ENCODE peak calls at places on chromosomes 6 and 20, in seven cellular contexts. V is IMR-90; Q is fibroblast of lung; L is colonic mucosa; E is right cardiac atrium; X is CD8-positive, alpha-beta T cell; I is pancreas. Z is an unnamed sample. For H3K4me1, the result is how much of the 10 kb centered on the place peaks cover.

GRCh38 chr6:123808556-123808955 is 4.9 kb downstream of the NKAIN2 start:
- DNase-seq in E (no peak), V (no peak), I (no peak), Q (peak), L (no peak), X (no peak), Z (no peak)

GRCh38 chr20:58223358-58223941 is 5.0 kb downstream of the ANKRD60 start:
- DNase-seq in L (no peak), I (no peak), X (no peak), Q (no peak), E (no peak), V (no peak), Z (no peak)

GRCh38 chr6:93584280-93584679 is 164.9 kb upstream of the EPHA7 start:
- DNase-seq in E (no peak), I (no peak), X (no peak), L (no peak), V (no peak), Q (no peak), Z (no peak)

GRCh38 chr6:155327326-155328073 is 13.2 kb upstream of the TFB1M start:
- DNase-seq in V (peak), E (no peak), X (peak), L (peak), Q (peak), I (no peak), Z (no peak)

GRCh38 chr20:61949714-61950630 is 115.7 kb downstream of the TAF4 start:
- DNase-seq in I (peak), E (peak), Q (no peak), L (no peak), X (no peak), V (no peak), Z (peak)

GRCh38 chr20:49909499-49910339 is 5.6 kb downstream of the SPATA2 start:
- DNase-seq in Q (no peak), V (no peak), I (peak), L (peak), E (no peak), X (no peak), Z (no peak)

GRCh38 chr6:131107166-131107565 is 28.1 kb upstream of the AKAP7 start:
- DNase-seq in E (no peak), I (no peak), X (no peak), V (peak), Q (peak), L (no peak), Z (no peak)

GRCh38 chr6:139482184-139482751 is 107.8 kb upstream of the CITED2 start:
- DNase-seq in L (no peak), X (no peak), E (no peak), Q (peak), V (no peak), I (no peak), Z (no peak)

GRCh38 chr6:133854167-133854632 is 34.7 kb upstream of the TCF21 start:
- DNase-seq in L (no peak), Q (no peak), V (no peak), E (no peak), I (no peak), X (no peak), Z (no peak)

GRCh38 chr20:54048489-54048888 is 21.9 kb downstream of the BCAS1 start:
- DNase-seq in X (no peak), V (no peak), I (no peak), L (no peak), E (no peak), Q (peak), Z (no peak)

GRCh38 chr6:166087246-166087645 is 80.4 kb downstream of the TBXT start:
- DNase-seq in E (no peak), L (no peak), I (no peak), V (no peak), Q (no peak), X (no peak), Z (no peak)

GRCh38 chr20:63471002-63471718 is 1.3 kb downstream of the KCNQ2 start:
- DNase-seq in Q (no peak), E (no peak), V (no peak), I (no peak), X (no peak), L (no peak), Z (no peak)

GRCh38 chr6:167047554-167047953 is 48.4 kb downstream of the CEP43 start:
- DNase-seq in E (peak), L (no peak), I (no peak), X (peak), V (no peak), Q (no peak), Z (no peak)

GRCh38 chr20:50427740-50428462 is 82.3 kb upstream of the PTPN1 start:
- DNase-seq in X (no peak), Q (peak), L (no peak), E (no peak), V (no peak), I (no peak), Z (peak)

GRCh38 chr6:129936329-129937165 is 75.4 kb upstream of the TMEM244 start:
- DNase-seq in L (peak), V (peak), X (peak), Q (peak), E (peak), I (no peak), Z (no peak)

GRCh38 chr6:139738801-139739490 is 364.5 kb upstream of the CITED2 start:
- DNase-seq in V (no peak), I (no peak), X (no peak), E (no peak), Q (no peak), L (no peak), Z (no peak)

GRCh38 chr6:155530219-155530834 is 74.7 kb upstream of the NOX3 start:
- DNase-seq in E (no peak), Q (peak), L (no peak), V (peak), X (no peak), I (no peak), Z (no peak)

GRCh38 chr6:15260099-15260821 is 14.4 kb downstream of the JARID2 start:
- DNase-seq in X (no peak), L (no peak), Q (peak), V (peak), E (no peak), I (no peak), Z (no peak)

GRCh38 chr6:26520088-26520839 is 17.9 kb upstream of the HMGN4 start:
- DNase-seq in E (peak), I (peak), Q (no peak), V (no peak), X (no peak), L (no peak), Z (peak)

GRCh38 chr6:77466055-77467028 is 3.1 kb upstream of the HTR1B start:
- DNase-seq in I (peak), E (peak), Q (peak), L (peak), X (no peak), V (peak), Z (peak)

GRCh38 chr20:25148982-25149846 is 46.3 kb upstream of the ENTPD6 start:
- DNase-seq in X (no peak), E (no peak), V (no peak), I (no peak), L (no peak), Q (no peak), Z (no peak)

GRCh38 chr6:43267619-43268347 is 24.5 kb downstream of the TTBK1 start:
- DNase-seq in I (no peak), Q (no peak), E (no peak), X (no peak), V (no peak), L (peak), Z (no peak)

GRCh38 chr6:160030103-160030502 is 61.2 kb downstream of the IGF2R start:
- DNase-seq in V (peak), L (peak), Q (peak), I (peak), E (peak), X (no peak), Z (peak)

GRCh38 chr20:17066955-17067354 is 159.9 kb upstream of the PCSK2 start:
- DNase-seq in Q (no peak), L (no peak), E (no peak), X (no peak), I (no peak), V (peak), Z (no peak)

GRCh38 chr6:136753624-136754023 is 38.7 kb downstream of the MAP3K5 start:
- DNase-seq in E (no peak), Q (peak), X (peak), V (no peak), L (no peak), I (no peak), Z (no peak)

GRCh38 chr6:119630561-119631192 is 281.1 kb upstream of the MAN1A1 start:
- DNase-seq in I (no peak), Q (no peak), E (no peak), V (no peak), L (no peak), X (no peak), Z (no peak)

GRCh38 chr6:144547409-144547808 is 262.3 kb downstream of the UTRN start:
- DNase-seq in Q (peak), V (peak), I (no peak), X (no peak), L (no peak), E (no peak), Z (no peak)

GRCh38 chr20:18466574-18466893 is 296 bp downstream of the DZANK1 start:
- DNase-seq in L (no peak), V (no peak), E (no peak), Q (no peak), I (no peak), X (no peak), Z (no peak)

GRCh38 chr6:110456694-110457093 is 19.7 kb downstream of the SLC22A16 start:
- DNase-seq in V (no peak), E (no peak), I (no peak), L (no peak), X (no peak), Q (no peak), Z (no peak)

GRCh38 chr6:45483021-45483420 is 105.3 kb upstream of the SUPT3H start:
- DNase-seq in X (no peak), L (no peak), V (peak), E (no peak), I (no peak), Q (peak), Z (no peak)

GRCh38 chr6:123527406-123527805 is 109.3 kb downstream of the TRDN start:
- DNase-seq in I (no peak), L (no peak), Q (peak), V (no peak), E (no peak), X (no peak), Z (no peak)

GRCh38 chr6:159887761-159888160 is 3.0 kb upstream of the MAS1 start:
- DNase-seq in L (no peak), X (no peak), V (no peak), Q (no peak), I (no peak), E (no peak), Z (no peak)

GRCh38 chr20:53608071-53608455 is 14.4 kb upstream of the ZNF217 start:
- DNase-seq in E (no peak), Q (no peak), I (no peak), L (no peak), X (no peak), V (no peak), Z (no peak)

GRCh38 chr6:157891544-157892362 is 68.7 kb downstream of the SNX9 start:
- DNase-seq in L (no peak), V (no peak), Q (peak), E (no peak), X (no peak), I (no peak), Z (no peak)

GRCh38 chr6:43021270-43022047 is at the start of gene RRP36:
- DNase-seq in Q (peak), X (peak), I (peak), V (peak), E (peak), L (peak), Z (peak)

GRCh38 chr6:160400426-160400825 is 52.2 kb downstream of the SLC22A3 start:
- DNase-seq in E (no peak), V (no peak), Q (peak), L (no peak), X (no peak), I (no peak), Z (no peak)

GRCh38 chr6:8075704-8076103 is 11.5 kb upstream of the BLOC1S5 start:
- DNase-seq in L (no peak), V (no peak), I (no peak), E (no peak), Q (no peak), X (no peak), Z (no peak)

GRCh38 chr6:65819152-65819551 is 112.1 kb upstream of the EYS start:
- DNase-seq in X (no peak), E (no peak), V (no peak), L (no peak), Q (peak), I (no peak), Z (no peak)

GRCh38 chr6:105974981-105975380 is 111.2 kb upstream of the PRDM1 start:
- DNase-seq in E (no peak), L (no peak), V (no peak), X (no peak), I (no peak), Q (no peak), Z (no peak)

GRCh38 chr20:6240059-6240458 is 117.2 kb upstream of the FERMT1 start:
- DNase-seq in L (no peak), V (no peak), Q (no peak), X (no peak), E (no peak), I (no peak), Z (no peak)
- H3K4me1 ChIP-seq in L (under half), V (under half), Q (under half), X (under half), E (under half), I (under half), Z (under half)

GRCh38 chr6:108565091-108565766 is 4.5 kb downstream of the FOXO3 start:
- DNase-seq in I (no peak), E (no peak), L (no peak), X (peak), V (no peak), Q (no peak), Z (no peak)

GRCh38 chr6:108564178-108564577 is 3.5 kb downstream of the FOXO3 start:
- DNase-seq in I (no peak), L (no peak), V (peak), Q (peak), X (no peak), E (no peak), Z (no peak)

GRCh38 chr6:108561742-108562502 is 1.2 kb downstream of the FOXO3 start:
- DNase-seq in X (no peak), E (peak), Q (peak), V (peak), L (peak), I (peak), Z (peak)

GRCh38 chr6:108562503-108562993 is 1.8 kb downstream of the FOXO3 start:
- DNase-seq in Q (peak), V (peak), I (peak), E (peak), L (peak), X (no peak), Z (peak)

GRCh38 chr6:108563292-108563691 is 2.6 kb downstream of the FOXO3 start:
- DNase-seq in I (no peak), E (no peak), Q (no peak), X (no peak), V (no peak), L (no peak), Z (no peak)
- H3K27ac ChIP-seq in I (peak), E (no peak), Q (peak), X (no peak), V (no peak), L (peak), Z (no peak)

GRCh38 chr6:25447570-25447929 is 168.4 kb downstream of the CARMIL1 start:
- DNase-seq in Q (no peak), L (no peak), X (no peak), I (no peak), V (no peak), E (no peak), Z (no peak)

GRCh38 chr6:25449774-25450173 is 170.6 kb downstream of the CARMIL1 start:
- DNase-seq in Q (no peak), I (no peak), X (no peak), L (no peak), V (no peak), E (peak), Z (no peak)

GRCh38 chr6:25446815-25447569 is 167.8 kb downstream of the CARMIL1 start:
- DNase-seq in I (no peak), L (no peak), Q (no peak), E (no peak), V (no peak), X (no peak), Z (no peak)

GRCh38 chr6:25450469-25451198 is 171.5 kb downstream of the CARMIL1 start:
- DNase-seq in E (no peak), I (no peak), Q (no peak), L (no peak), X (no peak), V (no peak), Z (no peak)

DNA sequence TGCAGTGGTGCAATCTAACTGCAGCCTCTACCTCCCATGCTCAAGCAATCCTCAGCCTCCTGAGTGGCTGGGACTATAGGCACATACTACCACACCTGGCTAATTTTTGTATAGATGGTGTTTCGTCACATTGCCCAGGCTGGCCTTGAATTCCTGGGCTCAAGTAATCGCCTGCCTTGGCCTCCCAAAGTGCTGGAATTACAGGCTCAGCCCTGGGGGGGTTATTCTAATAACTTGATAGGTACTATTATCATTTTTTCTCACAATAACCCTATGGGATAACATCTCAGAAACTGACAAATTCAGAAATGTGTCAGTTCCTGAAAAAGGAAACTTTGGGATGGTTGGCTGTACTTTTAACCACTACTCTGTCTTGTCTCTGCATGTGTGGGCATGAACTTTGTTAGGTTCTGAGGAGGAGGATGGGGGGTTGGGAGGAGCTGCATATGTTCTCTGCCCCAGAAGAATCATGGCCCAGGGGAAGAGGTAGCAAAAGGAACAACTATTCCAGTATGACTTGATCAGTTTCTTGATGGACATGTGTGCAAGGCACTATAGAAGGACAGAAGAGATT is 169.9 kb downstream of the CARMIL1 start:
- DNase-seq in V (no peak), X (no peak), Q (no peak), E (no peak), I (no peak), L (no peak), Z (no peak)
- H3K4me1 ChIP-seq in V (under half), X (under half), Q (under half), E (under half), I (under half), L (under half), Z (under half)

DNA sequence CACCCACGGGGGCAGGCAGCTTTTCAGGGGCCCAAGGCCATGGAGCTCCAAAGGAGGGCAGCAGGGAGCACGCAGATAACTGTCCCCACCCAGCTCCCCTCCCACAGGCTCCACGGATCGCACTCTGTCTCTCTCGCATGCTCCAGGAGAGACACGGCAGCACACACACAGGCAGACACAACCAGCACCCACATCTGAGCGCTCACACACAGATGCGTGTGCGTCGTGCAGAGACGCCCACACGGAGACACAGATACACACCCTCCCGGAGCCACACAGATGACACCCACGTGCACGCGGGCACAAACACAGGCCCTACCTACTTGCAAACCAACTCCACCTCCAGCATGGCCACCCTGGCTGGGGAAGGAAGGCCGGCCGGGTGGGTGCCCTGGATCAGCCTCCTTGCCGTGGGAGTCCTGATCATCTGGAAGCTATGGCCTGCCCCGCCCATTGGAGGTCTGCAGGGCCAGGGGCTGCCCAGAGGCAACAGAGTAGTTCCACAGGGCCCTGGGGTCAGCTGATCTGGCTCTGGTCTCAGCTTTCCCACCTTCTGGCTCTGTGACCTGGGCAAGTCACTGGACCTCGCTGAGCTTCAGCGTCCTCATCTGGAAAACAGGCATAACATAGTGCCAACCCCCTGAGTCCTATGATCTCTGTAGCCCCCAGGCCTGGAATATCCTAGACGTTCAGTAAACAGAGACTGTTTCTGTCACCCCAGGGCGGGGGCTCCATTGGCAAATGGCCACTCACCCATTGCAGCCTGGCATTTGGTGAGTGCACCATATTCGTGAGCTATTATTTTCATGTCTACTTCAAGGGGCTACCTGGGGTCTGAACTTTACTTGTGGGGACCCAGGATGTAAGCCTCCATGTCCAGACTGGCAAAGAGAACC is 31.6 kb downstream of the AAR2 start:
- DNase-seq in E (no peak), I (no peak), V (no peak), X (no peak), L (no peak), Q (no peak), Z (no peak)
- H3K27ac ChIP-seq in E (no peak), I (no peak), V (no peak), X (no peak), L (no peak), Q (no peak), Z (no peak)

GRCh38 chr20:10667077-10667401 is 6.8 kb downstream of the JAG1 start:
- DNase-seq in Q (peak), I (peak), V (no peak), E (peak), L (no peak), X (no peak), Z (peak)

GRCh38 chr20:10666221-10667076 is 7.3 kb downstream of the JAG1 start:
- DNase-seq in I (no peak), Q (no peak), L (no peak), V (no peak), E (no peak), X (no peak), Z (peak)

GRCh38 chr20:10665027-10665561 is 8.7 kb downstream of the JAG1 start:
- DNase-seq in V (peak), Q (no peak), I (no peak), L (no peak), X (no peak), E (no peak), Z (no peak)

GRCh38 chr20:10667560-10668167 is 6.1 kb downstream of the JAG1 start:
- DNase-seq in V (no peak), X (no peak), E (no peak), L (no peak), Q (no peak), I (no peak), Z (no peak)

DNA sequence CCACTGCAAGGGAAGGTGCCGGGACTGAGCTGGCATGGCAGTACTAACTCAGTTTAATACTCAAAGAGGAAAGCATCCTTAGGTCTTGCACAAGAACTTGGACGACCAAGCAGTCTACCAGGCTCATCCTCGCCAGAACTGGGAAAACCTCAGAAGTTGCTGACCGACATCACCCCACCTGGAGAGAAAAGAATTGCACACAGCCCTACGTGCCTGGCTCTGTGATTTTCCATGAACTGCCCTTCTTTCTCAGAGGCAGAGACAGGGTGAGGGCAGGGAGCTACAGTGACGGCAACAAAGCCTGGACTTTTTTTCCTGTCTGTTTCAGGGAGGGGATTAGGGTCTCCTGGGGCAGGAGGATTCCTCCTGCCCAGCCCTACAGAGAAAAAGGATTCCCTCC is 8.0 kb downstream of the JAG1 start:
- DNase-seq in L (no peak), V (peak), E (no peak), X (no peak), Q (no peak), I (no peak), Z (no peak)
- H3K4me1 ChIP-seq in L (under half), V (under half), E (under half), X (under half), Q (under half), I (half or more), Z (under half)